ENCODE peak calls at places on chromosomes 2 and 18, in eight cellular contexts. One of them, this sample, is unnamed.

GRCh38 chr2:240467659-240468299 is 32.3 kb downstream of the GPC1 start:
- DNase-seq in HFFc6: no peak
- DNase-seq in astrocyte: no peak
- DNase-seq in AG04449: no peak
- DNase-seq in OCI-LY7: no peak
- DNase-seq in CD8-positive, alpha-beta T cell: no peak
- DNase-seq in neural crest cell: peak
- DNase-seq in left lung: peak
- DNase-seq in this sample: no peak

GRCh38 chr2:209721497-209721896 is 50.1 kb upstream of the UNC80 start:
- DNase-seq in HFFc6: peak
- DNase-seq in astrocyte: peak
- DNase-seq in neural crest cell: no peak
- DNase-seq in OCI-LY7: no peak
- DNase-seq in AG04449: peak
- DNase-seq in left lung: no peak
- DNase-seq in CD8-positive, alpha-beta T cell: no peak
- DNase-seq in this sample: no peak

GRCh38 chr2:99777266-99777640 is 287.4 kb upstream of the REV1 start:
- DNase-seq in CD8-positive, alpha-beta T cell: no peak
- DNase-seq in HFFc6: no peak
- DNase-seq in OCI-LY7: no peak
- DNase-seq in AG04449: no peak
- DNase-seq in astrocyte: peak
- DNase-seq in left lung: no peak
- DNase-seq in neural crest cell: no peak
- DNase-seq in this sample: no peak

GRCh38 chr2:156331572-156332451 is 709 bp downstream of the NR4A2 start:
- DNase-seq in left lung: peak
- DNase-seq in HFFc6: peak
- DNase-seq in CD8-positive, alpha-beta T cell: no peak
- DNase-seq in AG04449: no peak
- DNase-seq in neural crest cell: peak
- DNase-seq in OCI-LY7: no peak
- DNase-seq in astrocyte: peak
- DNase-seq in this sample: peak

GRCh38 chr2:230128943-230129342 is 60.2 kb upstream of the SLC16A14 start:
- DNase-seq in astrocyte: peak
- DNase-seq in neural crest cell: no peak
- DNase-seq in OCI-LY7: no peak
- DNase-seq in CD8-positive, alpha-beta T cell: no peak
- DNase-seq in AG04449: no peak
- DNase-seq in left lung: no peak
- DNase-seq in HFFc6: peak
- DNase-seq in this sample: no peak

GRCh38 chr2:126115975-126116374 is 540.0 kb upstream of the GYPC start:
- DNase-seq in OCI-LY7: no peak
- DNase-seq in neural crest cell: no peak
- DNase-seq in astrocyte: no peak
- DNase-seq in CD8-positive, alpha-beta T cell: no peak
- DNase-seq in left lung: no peak
- DNase-seq in AG04449: no peak
- DNase-seq in HFFc6: no peak
- DNase-seq in this sample: peak

GRCh38 chr2:17644997-17645715 is 104.7 kb downstream of the VSNL1 start:
- DNase-seq in CD8-positive, alpha-beta T cell: no peak
- DNase-seq in astrocyte: peak
- DNase-seq in OCI-LY7: no peak
- DNase-seq in HFFc6: no peak
- DNase-seq in neural crest cell: no peak
- DNase-seq in left lung: no peak
- DNase-seq in AG04449: no peak
- DNase-seq in this sample: no peak

GRCh38 chr2:227867386-227867785 is 4.0 kb upstream of the DAW1 start:
- DNase-seq in left lung: no peak
- DNase-seq in astrocyte: no peak
- DNase-seq in HFFc6: no peak
- DNase-seq in OCI-LY7: no peak
- DNase-seq in neural crest cell: no peak
- DNase-seq in CD8-positive, alpha-beta T cell: no peak
- DNase-seq in AG04449: no peak
- DNase-seq in this sample: no peak

GRCh38 chr18:80086281-80086680 is 22.8 kb upstream of the ADNP2 start:
- DNase-seq in AG04449: peak
- DNase-seq in neural crest cell: no peak
- DNase-seq in left lung: no peak
- DNase-seq in HFFc6: peak
- DNase-seq in astrocyte: no peak
- DNase-seq in CD8-positive, alpha-beta T cell: no peak
- DNase-seq in OCI-LY7: no peak
- DNase-seq in this sample: no peak

GRCh38 chr2:223041527-223042109 is 10.4 kb upstream of the KCNE4 start:
- DNase-seq in neural crest cell: peak
- DNase-seq in CD8-positive, alpha-beta T cell: no peak
- DNase-seq in AG04449: peak
- DNase-seq in OCI-LY7: no peak
- DNase-seq in astrocyte: peak
- DNase-seq in left lung: peak
- DNase-seq in HFFc6: peak
- DNase-seq in this sample: no peak

GRCh38 chr18:8084160-8084559 is 517.0 kb downstream of the PTPRM start:
- DNase-seq in AG04449: no peak
- DNase-seq in neural crest cell: peak
- DNase-seq in CD8-positive, alpha-beta T cell: no peak
- DNase-seq in HFFc6: peak
- DNase-seq in left lung: no peak
- DNase-seq in OCI-LY7: peak
- DNase-seq in astrocyte: peak
- DNase-seq in this sample: peak

GRCh38 chr2:96427917-96428316 is 77.2 kb downstream of the NEURL3 start:
- DNase-seq in neural crest cell: no peak
- DNase-seq in CD8-positive, alpha-beta T cell: no peak
- DNase-seq in astrocyte: peak
- DNase-seq in HFFc6: peak
- DNase-seq in OCI-LY7: no peak
- DNase-seq in left lung: no peak
- DNase-seq in AG04449: peak
- DNase-seq in this sample: no peak

GRCh38 chr18:23619388-23619873 is 33.1 kb upstream of the NPC1 start:
- DNase-seq in astrocyte: peak
- DNase-seq in left lung: peak
- DNase-seq in OCI-LY7: no peak
- DNase-seq in HFFc6: no peak
- DNase-seq in neural crest cell: no peak
- DNase-seq in AG04449: no peak
- DNase-seq in CD8-positive, alpha-beta T cell: no peak
- DNase-seq in this sample: peak

GRCh38 chr2:158990397-158991209 is 22.2 kb downstream of the TANC1 start:
- DNase-seq in HFFc6: peak
- DNase-seq in AG04449: peak
- DNase-seq in astrocyte: peak
- DNase-seq in OCI-LY7: no peak
- DNase-seq in neural crest cell: no peak
- DNase-seq in CD8-positive, alpha-beta T cell: no peak
- DNase-seq in left lung: no peak
- DNase-seq in this sample: no peak

GRCh38 chr2:16475581-16475980 is 190.1 kb downstream of the CYRIA start:
- DNase-seq in astrocyte: no peak
- DNase-seq in AG04449: no peak
- DNase-seq in HFFc6: no peak
- DNase-seq in OCI-LY7: no peak
- DNase-seq in CD8-positive, alpha-beta T cell: no peak
- DNase-seq in neural crest cell: no peak
- DNase-seq in left lung: peak
- DNase-seq in this sample: no peak

GRCh38 chr2:210617732-210618330 is 61.4 kb downstream of the CPS1 start:
- DNase-seq in HFFc6: peak
- DNase-seq in CD8-positive, alpha-beta T cell: no peak
- DNase-seq in left lung: no peak
- DNase-seq in AG04449: no peak
- DNase-seq in OCI-LY7: peak
- DNase-seq in astrocyte: peak
- DNase-seq in neural crest cell: peak
- DNase-seq in this sample: peak

GRCh38 chr2:42905341-42906114 is 113.1 kb upstream of the HAAO start:
- DNase-seq in AG04449: no peak
- DNase-seq in HFFc6: no peak
- DNase-seq in CD8-positive, alpha-beta T cell: no peak
- DNase-seq in neural crest cell: no peak
- DNase-seq in OCI-LY7: no peak
- DNase-seq in astrocyte: no peak
- DNase-seq in left lung: no peak
- DNase-seq in this sample: no peak

GRCh38 chr2:54862742-54863141 is 139.3 kb downstream of the EML6 start:
- DNase-seq in OCI-LY7: no peak
- DNase-seq in HFFc6: no peak
- DNase-seq in astrocyte: no peak
- DNase-seq in neural crest cell: no peak
- DNase-seq in AG04449: no peak
- DNase-seq in left lung: no peak
- DNase-seq in CD8-positive, alpha-beta T cell: no peak
- DNase-seq in this sample: no peak

GRCh38 chr2:54858021-54858681 is 134.7 kb downstream of the EML6 start:
- DNase-seq in AG04449: no peak
- DNase-seq in neural crest cell: no peak
- DNase-seq in CD8-positive, alpha-beta T cell: no peak
- DNase-seq in astrocyte: peak
- DNase-seq in left lung: no peak
- DNase-seq in OCI-LY7: no peak
- DNase-seq in HFFc6: no peak
- DNase-seq in this sample: no peak

GRCh38 chr2:54862229-54862628 is 138.8 kb downstream of the EML6 start:
- DNase-seq in CD8-positive, alpha-beta T cell: no peak
- DNase-seq in neural crest cell: no peak
- DNase-seq in astrocyte: no peak
- DNase-seq in OCI-LY7: no peak
- DNase-seq in left lung: no peak
- DNase-seq in AG04449: no peak
- DNase-seq in HFFc6: no peak
- DNase-seq in this sample: no peak

GRCh38 chr2:54859997-54860701 is 136.7 kb downstream of the EML6 start:
- DNase-seq in left lung: no peak
- DNase-seq in neural crest cell: no peak
- DNase-seq in CD8-positive, alpha-beta T cell: no peak
- DNase-seq in HFFc6: peak
- DNase-seq in OCI-LY7: no peak
- DNase-seq in AG04449: peak
- DNase-seq in astrocyte: peak
- DNase-seq in this sample: no peak

GRCh38 chr2:54859416-54859815 is 136.0 kb downstream of the EML6 start:
- DNase-seq in neural crest cell: no peak
- DNase-seq in astrocyte: no peak
- DNase-seq in HFFc6: no peak
- DNase-seq in AG04449: no peak
- DNase-seq in CD8-positive, alpha-beta T cell: no peak
- DNase-seq in OCI-LY7: no peak
- DNase-seq in left lung: no peak
- DNase-seq in this sample: no peak
- TF ChIP-seq CTCF in neural crest cell: no peak
- TF ChIP-seq CTCF in astrocyte: no peak
- TF ChIP-seq CTCF in HFFc6: no peak
- TF ChIP-seq CTCF in AG04449: no peak
- TF ChIP-seq CTCF in CD8-positive, alpha-beta T cell: no peak
- TF ChIP-seq CTCF in OCI-LY7: no peak
- TF ChIP-seq CTCF in left lung: no peak
- TF ChIP-seq CTCF in this sample: no peak

DNA sequence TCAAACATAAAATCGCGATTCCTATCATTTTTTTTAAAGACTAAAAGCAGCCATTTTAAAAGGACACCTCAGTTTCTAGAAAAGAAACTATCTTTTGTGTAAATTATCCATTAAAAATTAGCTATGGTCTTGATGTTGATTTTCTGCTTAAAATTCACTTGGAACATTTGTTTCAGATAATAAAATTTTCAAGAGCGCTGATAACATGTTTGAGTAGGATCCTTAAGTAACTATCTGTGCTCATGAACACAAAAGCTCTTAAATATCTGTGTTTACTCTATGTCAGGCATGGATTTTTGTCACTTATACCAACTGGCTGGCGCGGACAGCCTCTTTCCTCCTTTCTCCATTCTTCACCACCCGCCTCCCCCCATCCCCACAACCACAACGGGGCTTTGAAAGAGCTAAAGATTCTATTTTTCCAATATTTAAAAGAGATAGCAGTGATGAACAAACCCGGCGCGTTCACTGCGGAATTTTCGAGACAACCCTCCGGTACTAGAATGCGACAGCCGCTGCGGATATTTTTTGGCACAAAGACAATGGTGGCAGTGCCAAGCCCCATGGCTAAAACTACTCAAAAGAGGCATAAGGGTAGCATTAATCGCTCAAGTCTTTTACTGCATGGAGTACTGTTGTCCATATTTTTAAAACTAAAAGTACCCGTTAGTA is 181.5 kb downstream of the TCF4 start:
- DNase-seq in AG04449: no peak
- DNase-seq in neural crest cell: no peak
- DNase-seq in CD8-positive, alpha-beta T cell: no peak
- DNase-seq in left lung: no peak
- DNase-seq in astrocyte: no peak
- DNase-seq in OCI-LY7: no peak
- DNase-seq in HFFc6: no peak
- DNase-seq in this sample: no peak
- TF ChIP-seq CTCF in AG04449: no peak
- TF ChIP-seq CTCF in neural crest cell: no peak
- TF ChIP-seq CTCF in CD8-positive, alpha-beta T cell: no peak
- TF ChIP-seq CTCF in left lung: no peak
- TF ChIP-seq CTCF in astrocyte: no peak
- TF ChIP-seq CTCF in OCI-LY7: no peak
- TF ChIP-seq CTCF in HFFc6: no peak
- TF ChIP-seq CTCF in this sample: no peak

DNA sequence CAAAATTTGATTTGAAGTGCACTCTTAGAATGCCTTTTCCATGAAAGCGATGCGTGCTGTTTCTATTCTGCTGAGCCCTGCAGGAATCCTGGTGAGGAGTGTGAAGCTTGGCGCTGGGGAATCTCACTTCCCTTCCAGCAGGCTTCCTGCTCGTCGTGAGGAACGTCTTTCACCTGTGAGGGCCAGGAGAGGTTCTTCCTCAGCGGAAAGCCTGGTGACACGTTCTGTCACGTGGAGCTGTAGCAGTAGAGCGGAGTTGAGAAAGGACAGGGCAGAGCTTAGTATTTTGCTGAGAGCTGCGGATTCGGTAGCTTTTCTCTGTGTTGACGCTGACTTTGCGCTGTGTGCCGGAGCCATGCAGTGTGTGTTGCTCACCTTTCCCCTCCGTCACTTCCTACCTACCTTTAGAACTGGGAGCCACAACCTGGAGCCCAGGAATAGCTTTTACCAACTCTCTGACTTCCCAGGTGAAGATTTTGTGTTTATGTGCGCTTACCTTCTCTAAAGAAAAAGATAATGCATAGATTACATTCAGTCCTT is 294.8 kb downstream of the PTGR3 start:
- DNase-seq in HFFc6: no peak
- DNase-seq in left lung: no peak
- DNase-seq in neural crest cell: no peak
- DNase-seq in astrocyte: no peak
- DNase-seq in AG04449: no peak
- DNase-seq in OCI-LY7: no peak
- DNase-seq in CD8-positive, alpha-beta T cell: no peak
- DNase-seq in this sample: no peak
- TF ChIP-seq CTCF in HFFc6: no peak
- TF ChIP-seq CTCF in left lung: no peak
- TF ChIP-seq CTCF in neural crest cell: no peak
- TF ChIP-seq CTCF in astrocyte: no peak
- TF ChIP-seq CTCF in AG04449: no peak
- TF ChIP-seq CTCF in OCI-LY7: no peak
- TF ChIP-seq CTCF in CD8-positive, alpha-beta T cell: no peak
- TF ChIP-seq CTCF in this sample: no peak

GRCh38 chr2:120012771-120013568 is at the start of gene EPB41L5:
- DNase-seq in astrocyte: peak
- DNase-seq in neural crest cell: peak
- DNase-seq in HFFc6: peak
- DNase-seq in OCI-LY7: peak
- DNase-seq in CD8-positive, alpha-beta T cell: peak
- DNase-seq in left lung: peak
- DNase-seq in AG04449: peak
- DNase-seq in this sample: peak
- TF ChIP-seq CTCF in astrocyte: no peak
- TF ChIP-seq CTCF in neural crest cell: no peak
- TF ChIP-seq CTCF in HFFc6: no peak
- TF ChIP-seq CTCF in OCI-LY7: no peak
- TF ChIP-seq CTCF in CD8-positive, alpha-beta T cell: no peak
- TF ChIP-seq CTCF in left lung: no peak
- TF ChIP-seq CTCF in AG04449: no peak
- TF ChIP-seq CTCF in this sample: no peak

This sample was measured in neural progenitor cell.